ENCODE peak calls at places on chromosome 21, in eight cellular contexts. S is GM23338, D is OCI-LY7, K is HCT116, Z is hepatocyte, Y is neural progenitor cell, A is PC-3, F is SK-N-SH. I is an unnamed sample.

GRCh38 chr21:44955803-44956175 is 16.0 kb downstream of the SLX9 start:
- DNase-seq in Z (no peak), A (no peak), S (no peak), F (no peak), D (no peak), Y (no peak), K (no peak), I (no peak)

GRCh38 chr21:43767980-43768867 is 7.9 kb downstream of the CSTB start:
- DNase-seq in S (peak), D (no peak), F (no peak), Y (peak), K (peak), Z (peak), A (peak), I (no peak)

GRCh38 chr21:18384771-18385170 is 18.8 kb downstream of the TMPRSS15 start:
- DNase-seq in S (peak), F (peak), Z (peak), A (peak), Y (peak), K (no peak), D (peak), I (peak)

GRCh38 chr21:43985690-43986251 is 26.3 kb upstream of the TRAPPC10 start:
- DNase-seq in S (peak), K (no peak), Z (no peak), A (no peak), Y (peak), F (peak), D (no peak), I (no peak)

GRCh38 chr21:37536616-37537278 is 170.2 kb downstream of the DYRK1A start:
- DNase-seq in Z (no peak), D (no peak), K (no peak), S (peak), A (no peak), F (no peak), Y (no peak), I (no peak)

GRCh38 chr21:33657124-33657842 is 15.0 kb downstream of the ITSN1 start:
- DNase-seq in A (no peak), Z (no peak), D (no peak), S (no peak), F (no peak), Y (no peak), K (no peak), I (no peak)

GRCh38 chr21:42704861-42705260 is 51.4 kb downstream of the PDE9A start:
- DNase-seq in Y (no peak), D (no peak), F (no peak), A (no peak), K (no peak), S (no peak), Z (no peak), I (no peak)

GRCh38 chr21:42214921-42215320 is 4.0 kb upstream of the ABCG1 start:
- DNase-seq in S (no peak), Y (no peak), D (no peak), K (no peak), F (no peak), Z (no peak), A (no peak), I (no peak)

GRCh38 chr21:15823486-15824150 is 93.8 kb downstream of the USP25 start:
- DNase-seq in A (no peak), Y (no peak), D (no peak), F (no peak), Z (no peak), K (no peak), S (no peak), I (no peak)
- TF ChIP-seq EZH2phosphoT487 in A (no peak), Y (no peak), D (no peak), F (no peak), Z (no peak), K (no peak), S (no peak), I (no peak)

DNA sequence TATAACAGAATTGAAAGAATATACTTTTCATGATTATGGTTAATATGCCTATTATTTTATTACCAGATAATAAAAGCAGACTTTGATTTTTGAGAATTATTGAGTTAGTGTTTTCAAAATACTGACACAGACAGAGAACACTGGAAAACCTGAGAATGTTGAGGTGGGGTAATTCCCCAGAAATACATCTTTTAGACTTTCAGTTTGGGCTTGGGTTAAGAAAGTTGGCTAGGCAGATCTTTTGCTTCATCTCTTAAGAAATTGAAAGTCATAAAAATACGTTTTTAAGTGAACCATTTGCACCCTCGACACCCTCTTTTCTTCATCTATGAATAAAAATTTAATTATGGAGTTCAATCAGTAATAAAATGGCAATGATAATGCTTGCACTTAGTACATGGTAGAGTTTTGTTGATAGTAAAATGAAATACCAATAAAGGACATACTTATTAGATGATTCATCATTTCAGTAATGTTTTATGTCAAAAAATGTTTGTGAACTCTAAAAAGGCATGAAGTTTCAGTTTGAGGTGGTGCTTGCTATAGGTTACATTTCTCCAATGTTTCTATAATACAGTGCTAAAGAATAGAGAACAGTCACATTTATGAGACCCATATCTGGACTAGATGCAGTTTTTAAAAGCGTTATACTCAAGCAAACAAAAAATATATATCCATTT is 1.9 kb upstream of the SAMSN1 start:
- DNase-seq in Y (no peak), Z (no peak), K (no peak), S (no peak), D (no peak), A (peak), F (no peak), I (peak)
- TF ChIP-seq EZH2phosphoT487 in Y (no peak), Z (no peak), K (no peak), S (no peak), D (no peak), A (no peak), F (no peak), I (no peak)

GRCh38 chr21:35147439-35147838 is 98.3 kb upstream of the RUNX1 start:
- DNase-seq in A (peak), K (no peak), F (no peak), Z (no peak), S (no peak), Y (no peak), D (no peak), I (no peak)

GRCh38 chr21:35153671-35154070 is 104.6 kb upstream of the RUNX1 start:
- DNase-seq in D (no peak), Y (no peak), F (no peak), K (no peak), A (no peak), S (no peak), Z (no peak), I (no peak)

GRCh38 chr21:35145626-35146236 is 96.6 kb upstream of the RUNX1 start:
- DNase-seq in A (no peak), D (no peak), S (no peak), F (no peak), Z (no peak), K (no peak), Y (no peak), I (no peak)

GRCh38 chr21:35150562-35151226 is 101.6 kb upstream of the RUNX1 start:
- DNase-seq in A (peak), D (no peak), Y (no peak), K (no peak), S (no peak), Z (no peak), F (no peak), I (no peak)

DNA sequence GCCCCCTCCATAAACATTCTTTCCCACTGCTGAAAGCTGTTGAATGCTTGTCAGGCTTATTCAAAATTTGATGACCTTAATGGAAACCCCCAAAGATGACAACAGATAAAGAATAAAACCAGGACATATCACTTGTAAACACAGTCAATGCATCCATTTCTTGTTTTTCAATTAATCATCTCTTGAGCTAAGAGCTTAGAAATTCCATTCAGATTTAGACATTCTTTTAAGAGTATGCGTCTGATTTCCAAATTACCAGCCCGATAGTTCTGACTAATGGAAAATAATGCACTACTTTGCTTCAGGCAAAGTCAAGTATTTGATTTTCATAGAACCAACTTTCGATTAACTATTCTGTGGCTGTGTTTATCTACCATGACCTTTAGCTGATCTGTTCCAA is 100.6 kb upstream of the RUNX1 start:
- DNase-seq in K (no peak), D (no peak), Y (no peak), S (no peak), Z (no peak), F (no peak), A (peak), I (no peak)
- TF ChIP-seq EZH2phosphoT487 in K (no peak), D (no peak), Y (no peak), S (no peak), Z (no peak), F (no peak), A (no peak), I (no peak)

GRCh38 chr21:38806942-38807284 is 1.2 kb downstream of the ETS2 start:
- DNase-seq in F (peak), A (peak), S (no peak), K (no peak), Z (no peak), D (no peak), Y (no peak), I (no peak)
- TF ChIP-seq EZH2phosphoT487 in F (no peak), A (no peak), S (no peak), K (no peak), Z (no peak), D (no peak), Y (no peak), I (no peak)